ENCODE peak calls at places on chromosomes 7 and 10, in four cellular contexts. Q, X, H and G are unnamed samples.

GRCh38 chr7:133423618-133424017 is 170.7 kb downstream of the EXOC4 start:
- DNase-seq in Q (no peak), X (no peak), H (no peak), G (no peak)

GRCh38 chr10:116704926-116705325 is 37.4 kb downstream of the HSPA12A start:
- DNase-seq in H (no peak), Q (no peak), X (no peak), G (no peak)

GRCh38 chr10:42836771-42837468 is 54.3 kb downstream of the BMS1 start:
- DNase-seq in H (peak), Q (peak), X (no peak), G (peak)

GRCh38 chr10:128297709-128298457 is 171.7 kb upstream of the MKI67 start:
- DNase-seq in X (no peak), Q (no peak), H (no peak), G (no peak)

GRCh38 chr7:134289423-134289822 is 27.3 kb downstream of the SLC35B4 start:
- DNase-seq in Q (no peak), H (no peak), X (no peak), G (no peak)

GRCh38 chr7:621572-622285 is 102.1 kb upstream of the PDGFA start:
- DNase-seq in X (no peak), H (no peak), Q (no peak), G (no peak)

GRCh38 chr7:154880512-154880911 is 122.4 kb downstream of the PAXIP1 start:
- DNase-seq in Q (no peak), H (no peak), X (no peak), G (no peak)

GRCh38 chr10:60739581-60739980 is 38.7 kb upstream of the CDK1 start:
- DNase-seq in X (no peak), Q (no peak), H (no peak), G (peak)

GRCh38 chr10:25300073-25300472 is 125.3 kb downstream of the GPR158 start:
- DNase-seq in X (no peak), Q (no peak), H (no peak), G (no peak)

GRCh38 chr7:158431941-158432347 is 155.7 kb downstream of the PTPRN2 start:
- DNase-seq in Q (peak), H (no peak), X (no peak), G (peak)

GRCh38 chr7:21944616-21945373 is 904 bp downstream of the CDCA7L start:
- DNase-seq in H (peak), X (peak), Q (no peak), G (peak)

GRCh38 chr10:126959431-126959830 is 54.2 kb downstream of the DOCK1 start:
- DNase-seq in Q (no peak), H (no peak), X (no peak), G (no peak)

GRCh38 chr10:3592424-3592823 is 192.6 kb downstream of the KLF6 start:
- DNase-seq in Q (no peak), H (no peak), X (no peak), G (no peak)

GRCh38 chr10:44864042-44864436 is 47.1 kb upstream of the TMEM72 start:
- DNase-seq in Q (no peak), H (no peak), X (no peak), G (peak)

GRCh38 chr7:124992881-124993562 is 63.4 kb upstream of the POT1 start:
- DNase-seq in X (no peak), H (no peak), Q (no peak), G (peak)

GRCh38 chr10:132481690-132482089 is 55.9 kb upstream of the INPP5A start:
- DNase-seq in Q (no peak), H (no peak), X (no peak), G (no peak)

GRCh38 chr7:32587431-32587948 is 92.2 kb downstream of the AVL9 start:
- DNase-seq in H (peak), Q (peak), X (no peak), G (peak)

GRCh38 chr7:28298870-28299484 is 113.3 kb upstream of the CREB5 start:
- DNase-seq in Q (peak), X (no peak), H (peak), G (peak)

GRCh38 chr10:57338823-57339558 is 928.7 kb downstream of the IPMK start:
- DNase-seq in X (no peak), H (peak), Q (peak), G (peak)

GRCh38 chr10:96720422-96721206 is at the start of gene PIK3AP1:
- DNase-seq in Q (no peak), H (peak), X (peak), G (peak)

GRCh38 chr7:29299986-29300609 is 105.5 kb downstream of the CHN2 start:
- DNase-seq in Q (no peak), X (no peak), H (no peak), G (no peak)

GRCh38 chr7:92064414-92065029 is 69.8 kb downstream of the CYP51A1 start:
- DNase-seq in X (no peak), Q (no peak), H (no peak), G (no peak)

GRCh38 chr10:14670551-14671240 is 104.0 kb downstream of the FAM107B start:
- DNase-seq in H (no peak), X (no peak), Q (no peak), G (no peak)

GRCh38 chr7:39607865-39608264 is 15.5 kb upstream of the RALA start:
- DNase-seq in H (no peak), Q (no peak), X (no peak), G (no peak)

GRCh38 chr7:39609462-39610149 is 13.8 kb upstream of the RALA start:
- DNase-seq in H (no peak), X (no peak), Q (no peak), G (no peak)

GRCh38 chr7:39606941-39607340 is 16.4 kb upstream of the RALA start:
- DNase-seq in Q (no peak), H (no peak), X (no peak), G (no peak)

GRCh38 chr7:39608278-39608677 is 15.1 kb upstream of the RALA start:
- DNase-seq in H (no peak), Q (no peak), X (no peak), G (no peak)

GRCh38 chr7:39609084-39609461 is 14.3 kb upstream of the RALA start:
- DNase-seq in H (no peak), X (no peak), Q (no peak), G (peak)
- H3K4me3 ChIP-seq in H (no peak), X (peak), Q (no peak), G (no peak)

GRCh38 chr7:26193432-26194206 is 6.9 kb downstream of the HNRNPA2B1 start:
- DNase-seq in Q (no peak), X (no peak), H (no peak), G (no peak)

GRCh38 chr7:26197153-26198115 is 3.1 kb downstream of the HNRNPA2B1 start:
- DNase-seq in Q (no peak), H (peak), X (no peak), G (no peak)

GRCh38 chr7:26195182-26195581 is 5.4 kb downstream of the HNRNPA2B1 start:
- DNase-seq in H (no peak), Q (no peak), X (no peak), G (no peak)

GRCh38 chr7:26196305-26196704 is 4.2 kb downstream of the HNRNPA2B1 start:
- DNase-seq in H (no peak), X (no peak), Q (no peak), G (no peak)

DNA sequence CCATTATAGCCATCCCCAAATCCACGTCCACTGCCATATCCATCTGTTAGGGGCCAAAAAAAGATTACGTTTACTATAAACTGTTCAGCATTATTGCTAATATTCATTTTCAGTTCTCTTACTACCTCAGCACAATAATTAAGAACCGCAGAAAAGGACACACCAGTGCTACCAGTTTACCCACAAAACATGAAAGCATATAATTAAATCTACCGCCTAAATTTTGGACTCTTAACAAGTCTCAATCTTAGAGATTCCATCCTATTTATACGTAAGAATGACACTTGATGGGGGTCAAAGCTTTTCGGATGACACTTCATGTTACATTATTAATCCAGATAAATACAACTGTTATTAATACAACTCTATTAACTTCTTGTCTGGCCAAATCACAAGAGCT is 4.7 kb downstream of the HNRNPA2B1 start:
- DNase-seq in X (no peak), H (no peak), Q (no peak), G (no peak)
- H3K4me3 ChIP-seq in X (no peak), H (no peak), Q (peak), G (no peak)

GRCh38 chr7:129101746-129102145 is 42.8 kb upstream of the TSPAN33 start:
- DNase-seq in X (no peak), H (no peak), Q (no peak), G (no peak)
- H3K4me3 ChIP-seq in X (no peak), H (no peak), Q (no peak), G (no peak)

DNA sequence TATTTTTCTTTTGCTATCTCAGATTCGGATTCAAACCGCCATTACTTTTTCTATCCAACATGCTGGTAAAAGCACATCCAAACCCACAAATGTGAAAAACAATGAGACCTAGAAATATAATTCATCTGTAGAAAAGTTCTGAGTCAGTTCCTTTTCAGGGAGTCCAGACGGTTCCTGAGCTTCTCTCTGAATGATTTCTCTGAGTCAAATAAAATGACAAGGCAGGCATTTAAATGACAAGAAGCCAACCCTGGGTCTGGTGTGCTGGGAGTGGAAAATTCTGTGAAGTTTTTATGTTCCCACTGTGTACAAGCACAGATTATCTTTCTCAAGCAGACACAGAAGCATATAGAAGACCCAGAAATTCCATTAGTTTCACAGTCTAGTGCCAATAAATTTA is 96.3 kb upstream of the ANKRD1 start:
- DNase-seq in H (no peak), Q (no peak), X (no peak), G (no peak)
- H3K4me3 ChIP-seq in H (no peak), Q (no peak), X (no peak), G (no peak)

GRCh38 chr7:131945313-131945831 is 388.9 kb upstream of the PODXL start:
- DNase-seq in X (no peak), H (peak), Q (peak), G (peak)
- H3K4me3 ChIP-seq in X (no peak), H (no peak), Q (peak), G (no peak)

GRCh38 chr7:116499168-116500070 is at the start of gene CAV2:
- DNase-seq in Q (no peak), H (peak), X (no peak), G (peak)
- H3K4me3 ChIP-seq in Q (peak), H (peak), X (peak), G (peak)

DNA sequence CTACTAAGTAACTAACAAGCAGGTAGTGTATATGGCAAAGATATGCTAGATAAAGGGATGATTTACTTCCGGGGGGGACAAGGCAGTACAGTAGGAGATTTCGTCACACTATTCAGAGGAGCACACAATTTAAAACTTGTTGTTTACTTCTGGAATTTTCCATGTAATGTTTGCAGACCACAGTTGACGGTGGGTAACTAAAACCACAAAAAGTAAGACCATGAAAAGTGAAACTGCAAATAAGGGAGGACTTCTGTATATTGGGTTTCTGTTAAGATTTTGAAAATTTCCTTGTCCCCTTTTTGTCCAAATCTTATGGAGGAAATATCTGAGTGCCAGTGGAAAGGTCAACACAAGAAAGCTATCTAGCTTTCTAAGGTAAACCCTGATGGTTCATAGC is 170.0 kb downstream of the ELAPOR2 start:
- DNase-seq in Q (no peak), X (no peak), H (no peak), G (no peak)
- H3K4me3 ChIP-seq in Q (no peak), X (no peak), H (no peak), G (no peak)

GRCh38 chr10:92241501-92241900 is 49.4 kb downstream of the CPEB3 start:
- DNase-seq in X (no peak), H (no peak), Q (no peak), G (no peak)
- H3K4me3 ChIP-seq in X (no peak), H (no peak), Q (peak), G (peak)

DNA sequence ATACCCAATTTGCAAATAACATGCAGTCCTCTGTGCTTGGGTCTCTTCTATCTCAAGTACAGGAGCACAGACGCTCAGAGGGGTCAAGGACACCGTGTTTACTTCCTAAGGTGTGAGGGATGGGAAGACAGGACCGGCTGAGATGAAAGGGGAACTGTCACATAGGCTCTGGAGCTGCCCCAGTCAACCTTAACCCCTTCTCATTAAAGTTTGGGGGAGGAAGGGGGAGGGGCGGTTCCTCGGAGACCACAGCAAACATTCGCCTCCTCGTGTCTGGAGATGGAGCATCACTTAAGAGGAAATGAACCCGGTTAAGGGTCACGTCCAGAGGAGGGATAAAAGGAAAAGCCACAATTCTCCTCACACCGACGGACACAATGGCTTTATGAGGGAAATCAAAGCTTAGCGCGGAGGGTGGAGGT is 1.1 kb downstream of the SH3PXD2A start:
- DNase-seq in X (no peak), H (peak), Q (peak), G (no peak)
- H3K4me3 ChIP-seq in X (peak), H (peak), Q (peak), G (peak)